ENCODE peak calls at places on chromosomes 7 and 10, in eight cellular contexts. A, E, R, M, V, G, K and N are unnamed samples.

GRCh38 chr7:129055294-129055816 is 444 bp upstream of the TNPO3 start:
- DNase-seq in V (no peak), A (no peak), G (no peak), R (no peak), E (no peak), K (no peak), M (no peak), N (no peak)

GRCh38 chr10:103765981-103766380 is 89.4 kb downstream of the SH3PXD2A start:
- DNase-seq in G (peak), A (no peak), M (peak), K (no peak), E (no peak), V (peak), R (no peak), N (peak)

GRCh38 chr7:51006483-51007235 is 224.0 kb upstream of the GRB10 start:
- DNase-seq in R (no peak), G (no peak), A (no peak), E (no peak), V (no peak), M (no peak), K (no peak), N (no peak)

GRCh38 chr10:77120012-77120411 is 517.6 kb downstream of the KCNMA1 start:
- DNase-seq in K (no peak), M (no peak), R (no peak), E (no peak), V (no peak), G (no peak), A (no peak), N (no peak)

GRCh38 chr10:10605551-10606081 is 412.1 kb upstream of the CELF2 start:
- DNase-seq in K (no peak), V (no peak), G (no peak), M (no peak), R (peak), E (no peak), A (peak), N (no peak)

GRCh38 chr10:62689712-62690111 is 114.8 kb upstream of the ADO start:
- DNase-seq in G (no peak), K (no peak), E (no peak), A (no peak), M (no peak), R (no peak), V (no peak), N (no peak)

GRCh38 chr7:94696981-94697670 is 41.2 kb upstream of the SGCE start:
- DNase-seq in R (peak), G (no peak), K (no peak), V (no peak), M (no peak), A (peak), E (no peak), N (no peak)

GRCh38 chr10:88108115-88108610 is 244.7 kb downstream of the PTEN start:
- DNase-seq in E (no peak), R (no peak), V (no peak), A (no peak), G (no peak), M (no peak), K (no peak), N (no peak)

GRCh38 chr7:105376901-105377533 is 11.7 kb downstream of the SRPK2 start:
- DNase-seq in K (no peak), E (no peak), M (no peak), G (no peak), R (no peak), A (no peak), V (no peak), N (no peak)

GRCh38 chr7:157516911-157517781 is 180.3 kb downstream of the DNAJB6 start:
- DNase-seq in R (no peak), K (no peak), A (no peak), M (no peak), G (no peak), V (no peak), E (no peak), N (no peak)

GRCh38 chr7:138538518-138538917 is 78.5 kb downstream of the TRIM24 start:
- DNase-seq in R (no peak), A (no peak), V (no peak), M (no peak), G (no peak), K (no peak), E (no peak), N (no peak)

GRCh38 chr7:15720849-15721471 is 34.5 kb upstream of the MEOX2 start:
- DNase-seq in V (no peak), A (peak), R (peak), K (peak), E (no peak), G (no peak), M (no peak), N (no peak)

GRCh38 chr7:158710651-158711102 is 6.1 kb upstream of the NCAPG2 start:
- DNase-seq in M (no peak), A (peak), K (no peak), G (no peak), E (no peak), R (peak), V (no peak), N (no peak)